ENCODE peak calls at places on chromosomes 4 and X, in four cellular contexts. One of them, this sample, is unnamed.

GRCh38 chrX:119145241-119145653 is 17.6 kb upstream of the KIAA1210 start:
- DNase-seq in hippocampal formation: no peak
- DNase-seq in COR-L47: no peak
- DNase-seq in activated T-cell treated with anti-CD3 and anti-CD28 coated beads for 1 hour: no peak
- DNase-seq in this sample: no peak

GRCh38 chr4:112523008-112523440 is 7.0 kb upstream of the NEUROG2 start:
- DNase-seq in hippocampal formation: no peak
- DNase-seq in COR-L47: no peak
- DNase-seq in activated T-cell treated with anti-CD3 and anti-CD28 coated beads for 1 hour: no peak
- DNase-seq in this sample: no peak

GRCh38 chr4:26369132-26370036 is 48.6 kb downstream of the RBPJ start:
- DNase-seq in COR-L47: no peak
- DNase-seq in hippocampal formation: no peak
- DNase-seq in activated T-cell treated with anti-CD3 and anti-CD28 coated beads for 1 hour: no peak
- DNase-seq in this sample: no peak

GRCh38 chr4:18894928-18895327 is 873.4 kb upstream of the LCORL start:
- DNase-seq in hippocampal formation: no peak
- DNase-seq in activated T-cell treated with anti-CD3 and anti-CD28 coated beads for 1 hour: no peak
- DNase-seq in COR-L47: no peak
- DNase-seq in this sample: no peak

GRCh38 chrX:3286196-3286920 is 60.1 kb downstream of the MXRA5 start:
- DNase-seq in hippocampal formation: no peak
- DNase-seq in activated T-cell treated with anti-CD3 and anti-CD28 coated beads for 1 hour: no peak
- DNase-seq in COR-L47: no peak
- DNase-seq in this sample: no peak

GRCh38 chr4:53558061-53558801 is 33.1 kb downstream of the LNX1 start:
- DNase-seq in activated T-cell treated with anti-CD3 and anti-CD28 coated beads for 1 hour: no peak
- DNase-seq in COR-L47: peak; percentile 37
- DNase-seq in hippocampal formation: no peak
- DNase-seq in this sample: peak; percentile 47

GRCh38 chr4:30753316-30753715 is 33.1 kb downstream of the PCDH7 start:
- DNase-seq in COR-L47: no peak
- DNase-seq in activated T-cell treated with anti-CD3 and anti-CD28 coated beads for 1 hour: no peak
- DNase-seq in hippocampal formation: no peak
- DNase-seq in this sample: no peak

GRCh38 chr4:945274-946102 is 13.2 kb downstream of the TMEM175 start:
- DNase-seq in hippocampal formation: no peak
- DNase-seq in COR-L47: no peak
- DNase-seq in activated T-cell treated with anti-CD3 and anti-CD28 coated beads for 1 hour: no peak
- DNase-seq in this sample: no peak

GRCh38 chr4:123381996-123382395 is 14.6 kb upstream of the SPRY1 start:
- DNase-seq in COR-L47: no peak
- DNase-seq in activated T-cell treated with anti-CD3 and anti-CD28 coated beads for 1 hour: no peak
- DNase-seq in hippocampal formation: no peak
- DNase-seq in this sample: no peak

GRCh38 chr4:73705056-73705432 is 35.3 kb upstream of the CXCL8 start:
- DNase-seq in COR-L47: no peak
- DNase-seq in activated T-cell treated with anti-CD3 and anti-CD28 coated beads for 1 hour: no peak
- DNase-seq in hippocampal formation: no peak
- DNase-seq in this sample: no peak

This sample was measured in hypothalamus.